ENCODE peak calls at places on chromosomes 6 and 20, in five cellular contexts. X is Calu3, F is NCI-H1092, B is AG04450, D is MCF 10A. L is an unnamed sample.

GRCh38 chr6:42564496-42564890 is 664 bp downstream of the UBR2 start:
- DNase-seq in B (no peak), F (no peak), D (no peak), X (no peak), L (peak; percentile 50)

GRCh38 chr20:43798591-43799149 is 71.9 kb upstream of the GTSF1L start:
- DNase-seq in X (no peak), B (no peak), F (no peak), D (no peak), L (no peak)

GRCh38 chr6:26071135-26071534 is 16.1 kb upstream of the HFE start:
- DNase-seq in F (no peak), D (peak; percentile 45), B (no peak), X (peak; percentile 15), L (no peak)

GRCh38 chr6:53956068-53956711 is 155.1 kb upstream of the MLIP start:
- DNase-seq in B (peak; percentile 32), F (peak; percentile 57), D (peak; percentile 70), X (peak; percentile 86), L (peak; percentile 90)

GRCh38 chr6:23349521-23350147 is 776.4 kb upstream of the NRSN1 start:
- DNase-seq in X (peak; percentile 7), F (peak; percentile 61), B (peak; percentile 68), D (peak; percentile 93), L (no peak)

GRCh38 chr20:11266571-11266970 is 592.8 kb upstream of the JAG1 start:
- DNase-seq in F (no peak), X (peak; percentile 45), D (peak; percentile 12), B (no peak), L (no peak)

GRCh38 chr20:24616258-24617079 is 147.0 kb downstream of the SYNDIG1 start:
- DNase-seq in F (no peak), D (no peak), B (no peak), X (no peak), L (no peak)

GRCh38 chr6:22954749-22955385 is 385.5 kb downstream of the HDGFL1 start:
- DNase-seq in X (no peak), D (peak; percentile 14), F (no peak), B (no peak), L (no peak)

GRCh38 chr6:2375443-2375842 is 130.0 kb upstream of the GMDS start:
- DNase-seq in D (no peak), F (no peak), B (no peak), X (no peak), L (no peak)

GRCh38 chr20:57918546-57918945 is 208.7 kb upstream of the PMEPA1 start:
- DNase-seq in B (no peak), X (no peak), F (no peak), D (no peak), L (no peak)

GRCh38 chr6:139080255-139080920 is 51.8 kb downstream of the ABRACL start:
- DNase-seq in X (no peak), B (no peak), D (peak; percentile 8), F (no peak), L (no peak)

GRCh38 chr6:161429921-161430490 is 156.1 kb upstream of the AGPAT4 start:
- DNase-seq in D (no peak), X (no peak), B (no peak), F (no peak), L (no peak)

GRCh38 chr20:25039697-25040437 is 18.1 kb downstream of the ACSS1 start:
- DNase-seq in D (peak; percentile 90), B (peak; percentile 51), X (no peak), F (peak; percentile 24), L (peak; percentile 86)

GRCh38 chr6:72689107-72689954 is 67.5 kb downstream of the KCNQ5 start:
- DNase-seq in B (no peak), X (no peak), D (no peak), F (no peak), L (no peak)

GRCh38 chr6:111265842-111266241 is 178.5 kb downstream of the SLC16A10 start:
- DNase-seq in X (no peak), D (no peak), F (no peak), B (no peak), L (no peak)

GRCh38 chr6:170031684-170032121 is 259.2 kb downstream of the DLL1 start:
- DNase-seq in B (no peak), D (no peak), F (no peak), X (no peak), L (no peak)

GRCh38 chr20:61422636-61423425 is 170.8 kb downstream of the CDH4 start:
- DNase-seq in B (no peak), D (no peak), X (no peak), F (no peak), L (no peak)

GRCh38 chr20:47701612-47702011 is 83.7 kb downstream of the SULF2 start:
- DNase-seq in F (no peak), D (no peak), B (no peak), X (no peak), L (no peak)

GRCh38 chr20:35091808-35092523 is 641 bp downstream of the TRPC4AP start:
- DNase-seq in F (no peak), X (peak; percentile 14), D (peak; percentile 25), B (no peak), L (no peak)

GRCh38 chr6:116392158-116393032 is 21.6 kb downstream of the DSE start:
- DNase-seq in F (no peak), B (no peak), D (peak; percentile 26), X (no peak), L (no peak)

GRCh38 chr6:18507018-18507415 is 119.9 kb downstream of the RNF144B start:
- DNase-seq in D (no peak), F (peak; percentile 34), B (no peak), X (no peak), L (no peak)

GRCh38 chr6:130975325-130975724 is 87.7 kb downstream of the EPB41L2 start:
- DNase-seq in B (no peak), X (no peak), D (no peak), F (no peak), L (no peak)

GRCh38 chr6:34491091-34491430 is 25.2 kb downstream of the PACSIN1 start:
- DNase-seq in F (no peak), D (peak; percentile 20), B (no peak), X (no peak), L (no peak)

GRCh38 chr6:43916091-43916923 is 146.3 kb downstream of the VEGFA start:
- DNase-seq in D (no peak), F (no peak), X (no peak), B (no peak), L (no peak)

GRCh38 chr6:26555505-26556262 is 17.5 kb downstream of the HMGN4 start:
- DNase-seq in B (no peak), F (no peak), X (no peak), D (no peak), L (peak; percentile 46)

GRCh38 chr6:21371676-21372161 is 221.8 kb upstream of the SOX4 start:
- DNase-seq in B (no peak), F (no peak), D (peak; percentile 40), X (no peak), L (no peak)

GRCh38 chr6:93017213-93017612 is 402.1 kb downstream of the EPHA7 start:
- DNase-seq in X (no peak), B (no peak), F (no peak), D (no peak), L (no peak)

GRCh38 chr6:37612475-37612874 is 85.2 kb downstream of the MDGA1 start:
- DNase-seq in X (no peak), D (no peak), F (no peak), B (no peak), L (no peak)

GRCh38 chr20:50292324-50293243 is 102.0 kb downstream of the CEBPB start:
- DNase-seq in B (peak; percentile 93), X (peak; percentile 85), F (no peak), D (peak; percentile 94), L (peak; percentile 68)

GRCh38 chr6:48136856-48137255 is 25.9 kb upstream of the PTCHD4 start:
- DNase-seq in X (no peak), F (no peak), B (no peak), D (no peak), L (no peak)

GRCh38 chr6:42820509-42821340 is 38.9 kb downstream of the BICRAL start:
- DNase-seq in D (no peak), F (no peak), X (no peak), B (no peak), L (peak; percentile 25)

GRCh38 chr6:88368071-88368787 is 202.1 kb upstream of the CNR1 start:
- DNase-seq in X (no peak), B (no peak), F (no peak), D (peak; percentile 84), L (no peak)

GRCh38 chr6:45677381-45677992 is 299.8 kb upstream of the SUPT3H start:
- DNase-seq in X (peak; percentile 44), F (no peak), B (no peak), D (no peak), L (peak; percentile 17)

GRCh38 chr6:118876814-118877213 is 17.1 kb upstream of the ASF1A start:
- DNase-seq in D (no peak), F (no peak), X (no peak), B (no peak), L (no peak)

GRCh38 chr6:112649853-112650252 is 302.7 kb downstream of the RFPL4B start:
- DNase-seq in D (no peak), F (no peak), X (no peak), B (no peak), L (no peak)

GRCh38 chr6:22470454-22471368 is 98.7 kb upstream of the HDGFL1 start:
- DNase-seq in F (peak; percentile 75), B (no peak), X (peak; percentile 70), D (peak; percentile 81), L (no peak)

GRCh38 chr20:1330075-1330830 is 1.3 kb upstream of the SDCBP2 start:
- DNase-seq in F (no peak), X (peak; percentile 63), D (peak; percentile 89), B (no peak), L (peak; percentile 42)